ENCODE peak calls at places on chromosomes 13 and 19, in four cellular contexts. One of them, this sample, is unnamed.
A peak's percentile ranks its signal among the peaks of the same experiment; 100 is the strongest.

GRCh38 chr13:73717632-73718031 is 416.6 kb downstream of the KLF12 start:
- DNase-seq in IMR-90: peak; percentile 69
- DNase-seq in aorta: no peak
- DNase-seq in sigmoid colon: no peak
- DNase-seq in this sample: no peak

GRCh38 chr19:48724796-48725753 is 5.5 kb upstream of the MAMSTR start:
- DNase-seq in IMR-90: peak; percentile 93
- DNase-seq in aorta: peak; percentile 66
- DNase-seq in sigmoid colon: peak; percentile 86
- DNase-seq in this sample: no peak

GRCh38 chr19:34383599-34383998 is 18.6 kb downstream of the GPI start:
- DNase-seq in IMR-90: no peak
- DNase-seq in aorta: no peak
- DNase-seq in sigmoid colon: no peak
- DNase-seq in this sample: no peak

GRCh38 chr13:105436946-105437345 is 1098.5 kb downstream of the EFNB2 start:
- DNase-seq in IMR-90: no peak
- DNase-seq in aorta: no peak
- DNase-seq in sigmoid colon: no peak
- DNase-seq in this sample: no peak

GRCh38 chr13:112708560-112709240 is 18.9 kb downstream of the ATP11A start:
- DNase-seq in IMR-90: no peak
- DNase-seq in aorta: no peak
- DNase-seq in sigmoid colon: peak; percentile 49
- DNase-seq in this sample: peak; percentile 62

GRCh38 chr13:52848455-52849190 is at the start of gene PCDH8:
- DNase-seq in IMR-90: no peak
- DNase-seq in aorta: no peak
- DNase-seq in sigmoid colon: no peak
- DNase-seq in this sample: no peak

GRCh38 chr13:46526763-46527162 is 26.2 kb upstream of the LRCH1 start:
- DNase-seq in IMR-90: no peak
- DNase-seq in aorta: no peak
- DNase-seq in sigmoid colon: no peak
- DNase-seq in this sample: no peak

GRCh38 chr13:35927554-35927953 is 203.6 kb downstream of the DCLK1 start:
- DNase-seq in IMR-90: peak; percentile 97
- DNase-seq in aorta: no peak
- DNase-seq in sigmoid colon: peak; percentile 77
- DNase-seq in this sample: no peak

GRCh38 chr19:54114340-54114826 is 1.1 kb downstream of the TFPT start:
- DNase-seq in IMR-90: peak; percentile 18
- DNase-seq in aorta: peak; percentile 70
- DNase-seq in sigmoid colon: no peak
- DNase-seq in this sample: peak; percentile 85

GRCh38 chr13:39016789-39017188 is 21.1 kb downstream of the PROSER1 start:
- DNase-seq in IMR-90: peak; percentile 8
- DNase-seq in aorta: no peak
- DNase-seq in sigmoid colon: no peak
- DNase-seq in this sample: no peak

GRCh38 chr19:18603255-18603957 is 3.2 kb downstream of the CRLF1 start:
- DNase-seq in IMR-90: no peak
- DNase-seq in aorta: no peak
- DNase-seq in sigmoid colon: no peak
- DNase-seq in this sample: no peak

GRCh38 chr13:98741741-98742435 is 10.6 kb downstream of the SLC15A1 start:
- DNase-seq in IMR-90: no peak
- DNase-seq in aorta: no peak
- DNase-seq in sigmoid colon: no peak
- DNase-seq in this sample: no peak

GRCh38 chr13:30766957-30767603 is 31.7 kb downstream of the ALOX5AP start:
- DNase-seq in IMR-90: no peak
- DNase-seq in aorta: no peak
- DNase-seq in sigmoid colon: no peak
- DNase-seq in this sample: no peak

GRCh38 chr13:93004919-93005318 is 221.7 kb upstream of the GPC6 start:
- DNase-seq in IMR-90: peak; percentile 13
- DNase-seq in aorta: no peak
- DNase-seq in sigmoid colon: no peak
- DNase-seq in this sample: no peak

GRCh38 chr13:98198683-98199082 is 21.6 kb upstream of the RNF113B start:
- DNase-seq in IMR-90: no peak
- DNase-seq in aorta: no peak
- DNase-seq in sigmoid colon: no peak
- DNase-seq in this sample: no peak

GRCh38 chr19:46710687-46711086 is 6.2 kb downstream of the PRKD2 start:
- DNase-seq in IMR-90: no peak
- DNase-seq in aorta: no peak
- DNase-seq in sigmoid colon: no peak
- DNase-seq in this sample: no peak

GRCh38 chr19:49512970-49513745 is 697 bp downstream of the FCGRT start:
- DNase-seq in IMR-90: no peak
- DNase-seq in aorta: peak; percentile 82
- DNase-seq in sigmoid colon: peak; percentile 85
- DNase-seq in this sample: peak; percentile 84

GRCh38 chr19:48806518-48806817 is 4.4 kb downstream of the BCAT2 start:
- DNase-seq in IMR-90: no peak
- DNase-seq in aorta: no peak
- DNase-seq in sigmoid colon: no peak
- DNase-seq in this sample: no peak

GRCh38 chr19:19459707-19460251 is 54.3 kb downstream of the GATAD2A start:
- DNase-seq in IMR-90: peak; percentile 87
- DNase-seq in aorta: peak; percentile 69
- DNase-seq in sigmoid colon: no peak
- DNase-seq in this sample: peak; percentile 75

GRCh38 chr19:10587022-10587838 is at the start of gene AP1M2:
- DNase-seq in IMR-90: no peak
- DNase-seq in aorta: no peak
- DNase-seq in sigmoid colon: no peak
- DNase-seq in this sample: no peak

GRCh38 chr19:29819300-29819699 is 7.5 kb downstream of the CCNE1 start:
- DNase-seq in IMR-90: no peak
- DNase-seq in aorta: no peak
- DNase-seq in sigmoid colon: no peak
- DNase-seq in this sample: peak; percentile 36

GRCh38 chr13:97567510-97568243 is 133.7 kb downstream of the RAP2A start:
- DNase-seq in IMR-90: peak; percentile 50
- DNase-seq in aorta: peak; percentile 58
- DNase-seq in sigmoid colon: no peak
- DNase-seq in this sample: peak; percentile 77

GRCh38 chr19:7687177-7687576 is 6.5 kb downstream of the TRAPPC5 start:
- DNase-seq in IMR-90: no peak
- DNase-seq in aorta: no peak
- DNase-seq in sigmoid colon: no peak
- DNase-seq in this sample: no peak

GRCh38 chr19:35714601-35715354 is 3.0 kb upstream of the KMT2B start:
- DNase-seq in IMR-90: no peak
- DNase-seq in aorta: no peak
- DNase-seq in sigmoid colon: no peak
- DNase-seq in this sample: peak; percentile 68

GRCh38 chr13:87376081-87376480 is 295.1 kb upstream of the SLITRK5 start:
- DNase-seq in IMR-90: no peak
- DNase-seq in aorta: no peak
- DNase-seq in sigmoid colon: no peak
- DNase-seq in this sample: no peak

GRCh38 chr19:15283141-15283885 is 49.0 kb downstream of the BRD4 start:
- DNase-seq in IMR-90: peak; percentile 59
- DNase-seq in aorta: no peak
- DNase-seq in sigmoid colon: peak; percentile 77
- DNase-seq in this sample: no peak

GRCh38 chr19:49515767-49516166 is 3.3 kb downstream of the FCGRT start:
- DNase-seq in IMR-90: no peak
- DNase-seq in aorta: peak; percentile 82
- DNase-seq in sigmoid colon: peak; percentile 80
- DNase-seq in this sample: no peak

GRCh38 chr13:79522583-79522982 is 41.6 kb downstream of the NDFIP2 start:
- DNase-seq in IMR-90: peak; percentile 64
- DNase-seq in aorta: no peak
- DNase-seq in sigmoid colon: no peak
- DNase-seq in this sample: no peak

GRCh38 chr13:110525328-110526319 is 35.9 kb downstream of the RAB20 start:
- DNase-seq in IMR-90: no peak
- DNase-seq in aorta: peak; percentile 46
- DNase-seq in sigmoid colon: peak; percentile 60
- DNase-seq in this sample: peak; percentile 51

GRCh38 chr13:52879950-52880650 is 31.7 kb upstream of the PCDH8 start:
- DNase-seq in IMR-90: no peak
- DNase-seq in aorta: no peak
- DNase-seq in sigmoid colon: no peak
- DNase-seq in this sample: no peak

DNA sequence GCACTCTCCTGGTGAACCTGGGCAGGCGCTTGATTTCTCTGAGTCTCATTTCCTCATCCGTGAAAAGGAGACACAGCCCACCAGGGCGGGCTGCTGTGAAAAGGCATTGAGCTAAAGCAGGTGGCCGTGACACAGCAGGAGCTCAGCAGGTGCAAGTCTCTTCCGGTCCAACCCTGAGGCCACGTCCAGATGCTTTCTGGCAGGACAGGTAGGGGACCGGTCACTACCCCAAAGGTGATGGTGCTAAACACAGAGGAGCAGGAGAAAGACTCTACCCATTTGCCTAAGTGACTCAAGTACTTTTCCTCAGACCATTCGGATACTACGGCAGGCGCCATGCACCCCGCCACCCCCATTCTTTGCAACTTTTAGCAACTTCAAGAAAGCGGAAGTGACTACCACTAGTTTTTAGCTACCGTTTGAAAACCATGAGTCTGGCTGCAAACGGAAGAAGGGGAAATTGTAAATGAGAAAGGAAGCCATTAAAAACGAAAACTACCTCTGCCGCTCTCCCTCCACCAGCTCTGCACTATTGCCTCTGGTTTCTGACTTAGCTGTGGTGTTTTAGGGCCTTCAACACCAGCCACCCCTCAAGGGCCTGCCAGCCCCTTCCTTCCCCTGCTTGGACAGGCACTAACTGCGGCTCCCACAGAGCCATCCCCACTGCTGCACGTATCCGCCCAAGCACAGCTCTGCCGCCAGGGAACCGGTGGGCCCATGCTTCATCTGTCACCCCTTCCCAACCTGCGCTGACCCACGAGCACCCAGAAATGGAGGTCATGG is 4.8 kb downstream of the PPP6R1 start:
- DNase-seq in IMR-90: no peak
- DNase-seq in aorta: peak; percentile 47
- DNase-seq in sigmoid colon: no peak
- DNase-seq in this sample: peak; percentile 76
- H3K4me1 ChIP-seq in IMR-90: peaks cover 15% of the 10 kb centered on the region
- H3K4me1 ChIP-seq in aorta: no peaks in the 10 kb centered on the region
- H3K4me1 ChIP-seq in sigmoid colon: peaks cover under 1% of the 10 kb centered on the region
- H3K4me1 ChIP-seq in this sample: peaks cover 18% of the 10 kb centered on the region

DNA sequence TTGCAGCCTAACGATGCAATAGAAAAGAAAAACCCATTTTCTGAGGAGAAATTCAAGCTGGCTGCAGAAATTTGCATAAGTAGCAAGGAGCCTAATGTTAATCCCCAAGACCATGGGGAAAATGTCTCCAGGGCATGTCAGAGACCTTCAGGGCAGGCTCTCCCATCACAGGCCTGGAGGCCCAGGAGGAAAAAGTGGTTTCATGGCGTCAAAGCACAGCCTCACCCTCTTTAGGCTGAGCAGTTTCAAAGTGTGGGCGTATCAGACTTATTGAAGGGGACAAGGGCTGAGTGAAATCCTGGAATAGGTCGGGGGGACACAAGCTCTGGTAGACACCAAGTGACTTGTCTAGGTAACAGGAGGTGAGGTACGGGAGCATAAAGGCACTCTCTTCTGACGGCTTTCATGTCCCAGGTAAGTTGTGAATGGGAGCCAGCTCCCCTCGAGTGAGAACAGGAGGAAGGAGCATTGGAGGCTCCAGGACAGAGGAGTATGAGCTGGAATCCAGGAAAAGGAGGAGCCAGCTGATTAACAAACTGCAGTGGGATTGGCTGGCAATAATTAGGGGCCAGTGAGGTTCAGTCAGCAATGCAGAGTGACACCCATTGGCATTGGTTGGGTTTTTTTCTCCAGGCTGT is 35.8 kb downstream of the MRPL57 start:
- DNase-seq in IMR-90: no peak
- DNase-seq in aorta: no peak
- DNase-seq in sigmoid colon: no peak
- DNase-seq in this sample: no peak
- H3K9me3 ChIP-seq in IMR-90: peaks cover 5% of the 10 kb centered on the region
- H3K9me3 ChIP-seq in aorta: peaks cover 2% of the 10 kb centered on the region
- H3K9me3 ChIP-seq in sigmoid colon: no peaks in the 10 kb centered on the region
- H3K9me3 ChIP-seq in this sample: no peaks in the 10 kb centered on the region

GRCh38 chr13:21616880-21617279 is 12.9 kb upstream of the MICU2 start:
- DNase-seq in IMR-90: no peak
- DNase-seq in aorta: no peak
- DNase-seq in sigmoid colon: no peak
- DNase-seq in this sample: no peak
- H3K27ac ChIP-seq in IMR-90: no peak overlapping the region
- H3K27ac ChIP-seq in aorta: no peak overlapping the region
- H3K27ac ChIP-seq in sigmoid colon: no peak overlapping the region
- H3K27ac ChIP-seq in this sample: peak overlapping the region; percentile 50

GRCh38 chr19:1854542-1855039 is 6.3 kb upstream of the REXO1 start:
- DNase-seq in IMR-90: no peak
- DNase-seq in aorta: no peak
- DNase-seq in sigmoid colon: peak; percentile 69
- DNase-seq in this sample: peak; percentile 87

GRCh38 chr19:1854032-1854541 is 5.8 kb upstream of the REXO1 start:
- DNase-seq in IMR-90: no peak
- DNase-seq in aorta: peak; percentile 56
- DNase-seq in sigmoid colon: peak; percentile 63
- DNase-seq in this sample: no peak

GRCh38 chr19:1856345-1856697 is 7.1 kb downstream of the KLF16 start:
- DNase-seq in IMR-90: no peak
- DNase-seq in aorta: no peak
- DNase-seq in sigmoid colon: no peak
- DNase-seq in this sample: no peak

GRCh38 chr19:1855828-1856255 is 7.5 kb downstream of the KLF16 start:
- DNase-seq in IMR-90: peak; percentile 23
- DNase-seq in aorta: no peak
- DNase-seq in sigmoid colon: no peak
- DNase-seq in this sample: peak; percentile 78

DNA sequence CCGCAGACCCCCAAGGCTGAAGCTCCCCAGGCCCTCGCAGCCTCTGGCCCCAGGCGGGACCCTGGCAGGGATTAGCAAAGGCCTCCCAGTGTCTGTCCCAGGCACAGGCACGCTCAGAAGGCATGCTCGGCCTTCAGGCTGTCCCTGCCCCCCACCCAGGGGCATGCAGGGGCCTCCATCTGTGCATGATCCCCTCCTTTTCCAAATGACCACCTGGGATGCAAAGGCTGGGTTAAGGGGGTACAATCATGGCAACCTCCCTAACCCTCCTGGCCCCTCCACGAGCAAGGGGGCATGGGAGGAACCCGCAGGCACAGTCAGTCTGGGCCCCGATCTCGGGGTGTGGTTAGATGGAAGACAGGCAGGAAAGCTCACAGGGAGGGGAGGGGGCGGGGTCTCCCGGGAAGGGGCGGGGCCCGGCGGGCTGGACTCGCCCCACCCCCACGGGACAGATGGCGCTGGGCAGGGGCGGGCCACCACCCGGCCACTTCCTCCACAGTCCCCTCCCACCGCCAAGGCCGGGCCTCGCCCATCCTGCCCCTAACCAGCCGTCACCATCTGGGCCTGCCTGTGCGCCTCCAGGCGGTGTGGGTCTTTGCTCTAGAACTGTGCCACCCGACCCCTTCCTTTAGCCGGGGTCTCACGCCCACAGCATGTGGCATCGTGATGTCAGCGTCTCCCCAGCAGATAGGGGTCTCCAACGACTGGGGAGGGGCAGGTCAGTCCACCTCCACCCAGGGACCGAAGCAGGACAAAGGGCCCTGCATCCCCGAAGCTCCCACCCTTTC is 7.0 kb upstream of the REXO1 start:
- DNase-seq in IMR-90: peak; percentile 85
- DNase-seq in aorta: peak; percentile 95
- DNase-seq in sigmoid colon: peak; percentile 94
- DNase-seq in this sample: peak; percentile 97
- H3K4me1 ChIP-seq in IMR-90: peaks cover 45% of the 10 kb centered on the region
- H3K4me1 ChIP-seq in aorta: no peaks in the 10 kb centered on the region
- H3K4me1 ChIP-seq in sigmoid colon: no peaks in the 10 kb centered on the region
- H3K4me1 ChIP-seq in this sample: peaks cover 16% of the 10 kb centered on the region

This sample was measured in kidney.